ENCODE peak calls at places on chromosomes 5 and 9, in four cellular contexts. E is SK-N-SH, D is OCI-LY7, Z is PC-3. K is an unnamed sample.
A peak's percentile ranks its signal among the peaks of the same experiment; 100 is the strongest.

GRCh38 chr5:140835622-140836510 is 1.8 kb downstream of the PCDHA7 start:
- DNase-seq in E (no peak), D (no peak), Z (no peak), K (no peak)

GRCh38 chr9:131461166-131461565 is 41.6 kb upstream of the POMT1 start:
- DNase-seq in D (no peak), Z (no peak), E (no peak), K (no peak)

GRCh38 chr5:34460496-34460895 is 195.6 kb upstream of the RAI14 start:
- DNase-seq in E (no peak), D (no peak), Z (no peak), K (no peak)

GRCh38 chr5:88322785-88323184 is 54.1 kb upstream of the TMEM161B start:
- DNase-seq in Z (peak; percentile 67), E (no peak), D (no peak), K (no peak)

GRCh38 chr9:137484551-137485315 is 25.6 kb upstream of the NSMF start:
- DNase-seq in E (peak; percentile 26), Z (no peak), D (no peak), K (no peak)

GRCh38 chr5:166758151-166758550 is 1533.3 kb upstream of the WWC1 start:
- DNase-seq in E (no peak), Z (no peak), D (no peak), K (no peak)

GRCh38 chr9:93247892-93248291 is 64.0 kb downstream of the WNK2 start:
- DNase-seq in E (no peak), Z (no peak), D (no peak), K (no peak)

GRCh38 chr5:66701244-66701643 is 105.1 kb downstream of the MAST4 start:
- DNase-seq in Z (no peak), D (peak; percentile 64), E (no peak), K (no peak)

GRCh38 chr9:88988796-88989641 is 2.2 kb upstream of the S1PR3 start:
- DNase-seq in D (peak; percentile 21), Z (no peak), E (no peak), K (no peak)

GRCh38 chr5:60323596-60323995 is 376.4 kb downstream of the DEPDC1B start:
- DNase-seq in E (no peak), D (no peak), Z (no peak), K (peak; percentile 81)

GRCh38 chr9:93387791-93388190 is 63.7 kb upstream of the FAM120A start:
- DNase-seq in E (no peak), Z (no peak), D (no peak), K (no peak)

GRCh38 chr9:95129651-95130291 is 187.7 kb downstream of the FANCC start:
- DNase-seq in Z (no peak), E (no peak), D (no peak), K (no peak)

GRCh38 chr9:4934976-4935672 is 49.9 kb upstream of the JAK2 start:
- DNase-seq in D (no peak), E (no peak), Z (no peak), K (peak; percentile 77)

GRCh38 chr9:11618241-11618805 is 1005.5 kb upstream of the PTPRD start:
- DNase-seq in D (no peak), E (peak; percentile 21), Z (no peak), K (no peak)
- TF ChIP-seq EZH2phosphoT487 in D (no peak), E (no peak), Z (no peak), K (no peak)

GRCh38 chr5:137613554-137614265 is 114.6 kb upstream of the SPOCK1 start:
- DNase-seq in Z (peak; percentile 13), E (no peak), D (no peak), K (no peak)
- TF ChIP-seq EZH2phosphoT487 in Z (no peak), E (no peak), D (no peak), K (no peak)

GRCh38 chr9:128838338-128838737 is 8.7 kb upstream of the SPOUT1 start:
- DNase-seq in E (no peak), Z (no peak), D (no peak), K (no peak)

GRCh38 chr9:128846680-128847030 is 17.1 kb upstream of the SPOUT1 start:
- DNase-seq in Z (no peak), E (no peak), D (no peak), K (no peak)

GRCh38 chr9:128845186-128845931 is 15.8 kb upstream of the SPOUT1 start:
- DNase-seq in Z (no peak), D (no peak), E (peak; percentile 85), K (peak; percentile 12)

GRCh38 chr9:128840524-128840923 is 10.9 kb upstream of the SPOUT1 start:
- DNase-seq in Z (no peak), D (no peak), E (no peak), K (no peak)

DNA sequence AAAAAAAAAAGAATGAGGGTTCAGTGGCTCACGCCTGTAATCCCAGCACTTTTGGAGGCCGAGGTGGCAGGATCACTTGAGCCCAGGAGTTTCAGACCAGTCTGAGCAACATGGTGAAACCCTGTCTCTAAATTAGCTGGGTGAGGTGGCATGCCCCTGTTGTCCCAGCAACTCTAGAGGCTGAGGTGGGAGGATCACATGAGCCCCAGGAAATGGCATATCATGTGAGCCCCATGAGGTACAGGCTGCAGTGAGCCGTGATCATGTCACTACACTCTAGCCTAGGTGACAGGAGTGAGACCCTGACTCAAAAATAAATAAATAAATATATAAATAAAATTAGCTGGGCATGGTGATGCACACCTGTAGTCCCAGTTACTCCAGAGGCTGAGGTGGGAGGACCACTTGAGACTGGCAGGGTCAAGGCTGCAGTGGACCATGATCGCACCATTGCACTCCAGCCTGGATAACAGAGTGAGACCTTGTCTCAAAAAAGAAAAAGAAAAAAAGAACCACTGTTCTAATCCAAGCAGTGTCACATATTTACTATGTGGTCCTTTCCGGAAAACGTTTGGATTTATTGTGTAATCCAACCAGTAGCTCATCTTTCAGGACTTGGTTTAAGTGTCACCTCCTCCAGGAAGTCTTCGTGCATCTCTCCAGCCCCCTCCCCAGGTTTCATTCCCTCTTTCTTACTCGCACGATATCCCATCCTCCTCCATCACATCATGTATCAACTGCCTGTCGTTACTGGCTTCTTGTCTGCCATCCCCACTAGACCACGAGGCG is 12.3 kb upstream of the SPOUT1 start:
- DNase-seq in Z (no peak), D (no peak), E (no peak), K (no peak)
- TF ChIP-seq EZH2phosphoT487 in Z (no peak), D (no peak), E (no peak), K (no peak)

GRCh38 chr5:179275941-179276837 is 69.1 kb downstream of the ADAMTS2 start:
- DNase-seq in Z (no peak), E (no peak), D (no peak), K (no peak)
- TF ChIP-seq EZH2phosphoT487 in Z (no peak), E (no peak), D (no peak), K (no peak)

GRCh38 chr9:135910757-135911156 is 3.4 kb upstream of the CAMSAP1 start:
- DNase-seq in E (no peak), D (no peak), Z (no peak), K (no peak)

GRCh38 chr9:135908334-135909204 is 1.2 kb upstream of the CAMSAP1 start:
- DNase-seq in D (no peak), E (no peak), Z (peak; percentile 60), K (no peak)

GRCh38 chr9:135910197-135910596 is 2.9 kb upstream of the CAMSAP1 start:
- DNase-seq in D (no peak), Z (no peak), E (no peak), K (no peak)

GRCh38 chr9:135907446-135908333 is at the start of gene CAMSAP1:
- DNase-seq in Z (peak; percentile 85), E (peak; percentile 99), D (peak; percentile 94), K (peak; percentile 97)

DNA sequence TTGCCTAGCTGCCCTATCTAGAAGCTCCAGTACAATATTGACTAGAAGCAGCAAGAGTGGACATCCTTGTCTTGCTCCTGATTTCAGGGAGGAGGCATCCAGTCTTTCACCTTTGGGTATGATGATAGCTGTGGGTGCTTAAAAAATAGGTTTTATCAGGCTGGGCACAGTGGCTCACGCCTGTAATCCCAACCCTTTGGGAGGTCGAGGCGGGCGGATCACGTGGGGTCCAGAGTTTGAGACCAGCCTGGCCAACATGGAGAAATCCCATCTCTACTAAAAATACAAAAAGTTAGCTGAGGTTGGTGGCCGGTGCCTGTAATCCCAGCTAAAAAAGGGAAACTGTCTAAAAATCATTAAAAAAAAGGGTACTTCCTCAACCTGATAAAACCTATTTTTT is 2.0 kb upstream of the CAMSAP1 start:
- DNase-seq in E (no peak), Z (no peak), D (no peak), K (no peak)
- TF ChIP-seq EZH2phosphoT487 in E (no peak), Z (no peak), D (no peak), K (no peak)